ENCODE peak calls at places on chromosomes 2 and 18, in five cellular contexts. C, J, T, N and S are unnamed samples.

GRCh38 chr2:174341995-174342571 is 7.3 kb downstream of the SP9 start:
- DNase-seq in N (no peak), T (no peak), J (no peak), C (no peak), S (no peak)

GRCh38 chr2:43133336-43133707 is 93.1 kb downstream of the ZFP36L2 start:
- DNase-seq in T (no peak), J (no peak), C (no peak), N (no peak), S (no peak)

GRCh38 chr18:46497129-46497528 is 159.9 kb downstream of the LOXHD1 start:
- DNase-seq in T (peak; percentile 22), N (no peak), C (peak; percentile 2), J (no peak), S (no peak)

GRCh38 chr2:12828932-12829331 is 112.2 kb downstream of the TRIB2 start:
- DNase-seq in N (no peak), C (no peak), J (no peak), T (no peak), S (no peak)

GRCh38 chr2:77521931-77522470 is at the start of gene LRRTM4:
- DNase-seq in J (no peak), T (peak; percentile 25), C (peak; percentile 35), N (no peak), S (no peak)

GRCh38 chr2:216133392-216133791 is 24.2 kb downstream of the XRCC5 start:
- DNase-seq in C (no peak), T (no peak), N (no peak), J (no peak), S (no peak)

GRCh38 chr2:98604547-98604946 is 3.8 kb downstream of the COA5 start:
- DNase-seq in N (no peak), T (no peak), C (no peak), J (no peak), S (no peak)

GRCh38 chr18:36756262-36756661 is 72.5 kb downstream of the TPGS2 start:
- DNase-seq in J (no peak), T (no peak), N (no peak), C (no peak), S (no peak)

GRCh38 chr2:200814276-200814815 is 2.6 kb downstream of the BZW1 start:
- DNase-seq in N (no peak), C (no peak), T (no peak), J (no peak), S (no peak)

GRCh38 chr2:99706734-99707133 is 216.9 kb upstream of the REV1 start:
- DNase-seq in J (no peak), N (no peak), C (no peak), T (no peak), S (no peak)

GRCh38 chr2:186349508-186349907 is 136.6 kb upstream of the ZC3H15 start:
- DNase-seq in N (no peak), J (no peak), T (peak; percentile 51), C (no peak), S (no peak)

GRCh38 chr2:9205963-9206948 is at the start of gene ASAP2:
- DNase-seq in J (peak; percentile 81), N (peak; percentile 49), T (peak; percentile 43), C (peak; percentile 27), S (peak; percentile 49)

GRCh38 chr2:145654746-145655145 is 1134.8 kb upstream of the ZEB2 start:
- DNase-seq in C (peak; percentile 4), N (no peak), J (no peak), T (no peak), S (no peak)

GRCh38 chr2:246489-247145 is 17.2 kb downstream of the SH3YL1 start:
- DNase-seq in N (peak; percentile 36), C (peak; percentile 27), J (no peak), T (peak; percentile 77), S (no peak)

GRCh38 chr2:220499281-220499680 is 871.9 kb downstream of the SLC4A3 start:
- DNase-seq in C (peak; percentile 11), T (peak; percentile 70), J (no peak), N (peak; percentile 21), S (no peak)

GRCh38 chr2:241892299-241893137 is 23.0 kb downstream of the RTP5 start:
- DNase-seq in T (peak; percentile 58), N (no peak), C (no peak), J (no peak), S (no peak)

GRCh38 chr2:23596316-23596885 is 211.4 kb downstream of the KLHL29 start:
- DNase-seq in T (peak; percentile 28), N (no peak), C (no peak), J (no peak), S (no peak)

GRCh38 chr2:160906878-160907277 is 253.3 kb upstream of the TANK start:
- DNase-seq in J (no peak), T (peak; percentile 71), N (no peak), C (peak; percentile 52), S (no peak)

GRCh38 chr18:33440384-33441043 is at the start of gene CCDC178:
- DNase-seq in J (no peak), C (peak; percentile 48), N (no peak), T (no peak), S (no peak)

GRCh38 chr2:110679337-110679707 is 1.5 kb upstream of the BUB1 start:
- DNase-seq in J (no peak), N (no peak), T (peak; percentile 45), C (no peak), S (no peak)

GRCh38 chr2:47334356-47335136 is 68.4 kb upstream of the MSH2 start:
- DNase-seq in N (no peak), C (no peak), T (no peak), J (no peak), S (no peak)

GRCh38 chr18:22169889-22170420 is 566 bp downstream of the GATA6 start:
- DNase-seq in J (no peak), C (peak; percentile 55), T (peak; percentile 28), N (no peak), S (no peak)

GRCh38 chr18:50274941-50275340 is 6.4 kb downstream of the MBD1 start:
- DNase-seq in C (no peak), J (no peak), N (no peak), T (no peak), S (no peak)